ENCODE peak calls at places on chromosomes 3 and 15, in four cellular contexts. Z is endothelial cell of umbilical vein, T is HCT116, Q is K562. L is an unnamed sample.
A peak's percentile ranks its signal among the peaks of the same experiment; 100 is the strongest.

GRCh38 chr3:153130312-153130977 is 31.6 kb upstream of the RAP2B start:
- DNase-seq in Q (no peak), T (peak; percentile 57), Z (peak; percentile 71), L (no peak)

GRCh38 chr3:129233538-129233937 is 15.9 kb upstream of the COPG1 start:
- DNase-seq in Q (no peak), T (no peak), Z (no peak), L (peak; percentile 32)

GRCh38 chr15:86863226-86863915 is 783.7 kb downstream of the AGBL1 start:
- DNase-seq in T (no peak), Z (no peak), Q (no peak), L (no peak)

GRCh38 chr15:78179906-78180305 is 30.7 kb downstream of the IDH3A start:
- DNase-seq in T (no peak), Z (no peak), Q (no peak), L (peak; percentile 10)

GRCh38 chr15:66698318-66698961 is 3.6 kb upstream of the SMAD6 start:
- DNase-seq in T (peak; percentile 61), Z (peak; percentile 71), Q (no peak), L (peak; percentile 72)

GRCh38 chr3:97647441-97647840 is 117.1 kb upstream of the ARL6 start:
- DNase-seq in Q (no peak), Z (no peak), T (no peak), L (no peak)

GRCh38 chr3:189683576-189684255 is 52.5 kb downstream of the TP63 start:
- DNase-seq in Z (no peak), Q (no peak), T (no peak), L (no peak)

GRCh38 chr15:70555713-70556112 is 207.6 kb downstream of the UACA start:
- DNase-seq in Q (no peak), Z (no peak), T (no peak), L (peak; percentile 7)

GRCh38 chr3:38379201-38379770 is 32.7 kb downstream of the XYLB start:
- DNase-seq in T (no peak), Z (no peak), Q (no peak), L (no peak)

GRCh38 chr3:124701687-124702086 is 28.6 kb upstream of the UMPS start:
- DNase-seq in Q (no peak), Z (peak; percentile 6), T (no peak), L (no peak)

GRCh38 chr3:50671331-50671730 is 3.4 kb upstream of the DOCK3 start:
- DNase-seq in T (peak; percentile 56), Q (no peak), Z (peak; percentile 43), L (no peak)

GRCh38 chr3:36911990-36912804 is 32.7 kb downstream of the TRANK1 start:
- DNase-seq in Q (no peak), T (no peak), Z (peak; percentile 20), L (no peak)

GRCh38 chr3:156161172-156161571 is 40.8 kb downstream of the KCNAB1 start:
- DNase-seq in Z (peak; percentile 42), T (no peak), Q (no peak), L (no peak)

GRCh38 chr3:89565098-89565497 is 457.7 kb downstream of the EPHA3 start:
- DNase-seq in Z (no peak), T (no peak), Q (no peak), L (no peak)

GRCh38 chr3:67418539-67419529 is 235.6 kb downstream of the SUCLG2 start:
- DNase-seq in Z (no peak), Q (no peak), T (no peak), L (no peak)
- TF ChIP-seq POLR2AphosphoS5 in Z (no peak), Q (no peak), T (no peak), L (no peak)

DNA sequence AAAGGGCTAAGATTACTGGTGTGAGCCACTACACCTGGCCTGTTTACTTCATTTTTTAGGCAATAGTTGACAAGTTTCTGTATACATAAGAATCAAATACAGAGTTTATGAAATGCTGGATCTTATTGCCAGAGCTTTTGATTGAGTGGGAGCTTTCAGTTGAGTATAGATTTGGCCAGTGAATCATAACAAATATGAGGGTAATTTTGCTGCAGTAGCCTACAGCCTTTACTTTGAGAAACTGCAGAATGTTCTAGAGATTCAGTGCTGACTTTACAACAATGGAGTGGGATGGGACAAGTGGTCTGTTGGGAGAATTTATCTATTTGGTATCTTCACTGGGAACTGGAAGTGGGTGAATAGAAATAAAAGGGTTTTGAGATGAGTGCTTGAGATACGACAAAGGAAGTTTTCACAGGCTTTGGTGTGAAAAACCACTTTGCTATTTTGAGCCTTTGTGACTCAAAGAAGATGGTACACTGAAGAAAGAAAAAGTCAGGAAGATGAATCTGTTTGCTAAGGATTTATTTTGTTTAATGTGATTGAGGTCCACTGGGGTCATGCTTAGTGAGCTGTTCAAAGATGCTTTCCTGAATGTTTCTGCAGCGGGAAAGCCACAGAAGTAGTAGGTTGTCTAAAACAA is 227.8 kb downstream of the UBE2E2 start:
- DNase-seq in Z (no peak), T (no peak), Q (no peak), L (no peak)
- H3K27me3 ChIP-seq in Z (no peaks in the 10 kb centered on the region), T (no peaks in the 10 kb centered on the region), Q (no peaks in the 10 kb centered on the region), L (no peaks in the 10 kb centered on the region)

GRCh38 chr3:123584988-123585937 is at the start of gene HACD2:
- DNase-seq in Q (peak; percentile 88), Z (peak; percentile 98), T (peak; percentile 95), L (peak; percentile 95)
- TF ChIP-seq POLR2A in Q (peak; percentile 69), Z (peak; percentile 91), T (peak; percentile 85), L (peak; percentile 23)

GRCh38 chr3:133246773-133247172 is 153.1 kb upstream of the BFSP2 start:
- DNase-seq in Z (no peak), T (no peak), Q (no peak), L (no peak)
- TF ChIP-seq POLR2AphosphoS5 in Z (no peak), T (no peak), Q (no peak), L (no peak)

GRCh38 chr15:44094776-44095175 is 100.3 kb downstream of the FRMD5 start:
- DNase-seq in Z (no peak), Q (no peak), T (no peak), L (no peak)

GRCh38 chr15:44087578-44088190 is 107.4 kb downstream of the FRMD5 start:
- DNase-seq in T (peak; percentile 33), Z (peak; percentile 67), Q (no peak), L (no peak)

GRCh38 chr15:44097552-44097951 is 97.5 kb downstream of the FRMD5 start:
- DNase-seq in T (no peak), Z (no peak), Q (no peak), L (no peak)

GRCh38 chr15:44096596-44096995 is 98.5 kb downstream of the FRMD5 start:
- DNase-seq in Z (no peak), Q (no peak), T (no peak), L (no peak)

GRCh38 chr15:44092221-44092620 is 102.8 kb downstream of the FRMD5 start:
- DNase-seq in Q (no peak), Z (no peak), T (no peak), L (no peak)
- H3K27me3 ChIP-seq in Q (no peaks in the 10 kb centered on the region), Z (no peaks in the 10 kb centered on the region), T (no peaks in the 10 kb centered on the region), L (no peaks in the 10 kb centered on the region)

GRCh38 chr3:19945405-19946290 is 1.2 kb upstream of the RAB5A start:
- DNase-seq in Z (no peak), T (no peak), Q (no peak), L (no peak)

GRCh38 chr3:19947549-19948071 is 713 bp downstream of the RAB5A start:
- DNase-seq in T (peak; percentile 18), Q (no peak), Z (peak; percentile 62), L (peak; percentile 57)

GRCh38 chr3:19946291-19946831 is 536 bp upstream of the RAB5A start:
- DNase-seq in Z (no peak), T (no peak), Q (no peak), L (no peak)

GRCh38 chr3:19948192-19948591 is 1.3 kb downstream of the RAB5A start:
- DNase-seq in T (no peak), Q (no peak), Z (no peak), L (no peak)

DNA sequence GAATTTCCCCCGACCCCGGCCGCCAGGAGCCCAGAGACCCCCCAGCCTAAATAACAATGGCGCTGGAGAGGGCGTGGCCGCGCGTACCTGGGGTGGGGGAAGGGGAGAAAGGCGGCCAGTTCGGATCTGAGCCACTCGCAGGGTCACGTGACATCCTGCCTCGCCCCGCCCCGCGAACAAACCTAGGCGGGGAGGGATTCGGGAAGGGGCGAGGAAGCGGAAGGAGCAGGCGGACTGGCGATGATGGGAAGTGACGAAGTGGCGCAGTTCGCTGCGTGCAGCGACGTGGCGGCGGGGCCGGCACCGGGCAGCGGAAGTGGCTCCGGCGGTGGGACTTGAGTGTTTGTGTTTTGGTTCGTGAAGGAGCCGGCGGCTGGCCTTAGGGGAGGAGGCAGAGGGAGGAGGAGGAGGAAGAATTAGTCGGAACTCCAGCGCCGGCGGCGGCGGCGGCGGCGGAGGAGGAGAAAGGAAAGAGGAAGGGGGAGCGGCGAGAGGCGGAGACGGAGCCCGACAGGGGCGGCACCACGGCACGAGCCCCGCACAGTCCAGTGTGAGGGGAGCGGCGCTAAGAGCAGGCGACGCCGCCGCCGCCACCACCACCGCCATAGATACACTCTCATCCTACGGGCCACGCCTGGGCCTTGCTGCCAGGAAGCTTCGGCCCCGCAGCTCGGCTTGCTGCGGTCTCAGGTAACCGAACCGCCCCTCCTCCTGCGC is at the start of gene RAB5A:
- DNase-seq in T (peak; percentile 95), Q (peak; percentile 94), Z (peak; percentile 99), L (peak; percentile 98)
- TF ChIP-seq POLR2A in T (no peak), Q (peak; percentile 93), Z (peak; percentile 80), L (peak; percentile 61)

GRCh38 chr15:84658080-84658787 is at the start of gene NMB:
- DNase-seq in T (peak; percentile 24), Z (peak; percentile 75), Q (no peak), L (peak; percentile 72)
- TF ChIP-seq POLR2AphosphoS5 in T (peak; percentile 44), Z (peak; percentile 39), Q (no peak), L (no peak)